ENCODE peak calls at places on chromosome 12, in six cellular contexts. One of them, this sample, is unnamed.

GRCh38 chr12:116104167-116104750 is 173.2 kb downstream of the MED13L start:
- DNase-seq in HFFc6: no peak
- DNase-seq in non-pigmented ciliary epithelial cell: no peak
- DNase-seq in ACHN: no peak
- DNase-seq in Right ventricle myocardium inferior: no peak
- DNase-seq in NCI-H2029: no peak
- DNase-seq in this sample: no peak

GRCh38 chr12:47954467-47955045 is 8.8 kb upstream of the TMEM106C start:
- DNase-seq in non-pigmented ciliary epithelial cell: no peak
- DNase-seq in HFFc6: peak; percentile 31
- DNase-seq in Right ventricle myocardium inferior: no peak
- DNase-seq in NCI-H2029: no peak
- DNase-seq in ACHN: no peak
- DNase-seq in this sample: peak; percentile 47

GRCh38 chr12:108175310-108175709 is 46.2 kb downstream of the WSCD2 start:
- DNase-seq in HFFc6: no peak
- DNase-seq in Right ventricle myocardium inferior: no peak
- DNase-seq in NCI-H2029: no peak
- DNase-seq in non-pigmented ciliary epithelial cell: no peak
- DNase-seq in ACHN: no peak
- DNase-seq in this sample: no peak

GRCh38 chr12:75998292-75999063 is 33.1 kb downstream of the PHLDA1 start:
- DNase-seq in NCI-H2029: no peak
- DNase-seq in HFFc6: no peak
- DNase-seq in Right ventricle myocardium inferior: no peak
- DNase-seq in non-pigmented ciliary epithelial cell: no peak
- DNase-seq in ACHN: no peak
- DNase-seq in this sample: peak; percentile 52

GRCh38 chr12:54082402-54082892 is 28.8 kb downstream of the HOXC4 start:
- DNase-seq in HFFc6: no peak
- DNase-seq in Right ventricle myocardium inferior: no peak
- DNase-seq in ACHN: peak; percentile 32
- DNase-seq in non-pigmented ciliary epithelial cell: no peak
- DNase-seq in NCI-H2029: no peak
- DNase-seq in this sample: no peak

GRCh38 chr12:57216014-57216891 is at the start of gene NXPH4:
- DNase-seq in NCI-H2029: peak; percentile 12
- DNase-seq in HFFc6: no peak
- DNase-seq in ACHN: peak; percentile 39
- DNase-seq in non-pigmented ciliary epithelial cell: no peak
- DNase-seq in Right ventricle myocardium inferior: no peak
- DNase-seq in this sample: peak; percentile 43

GRCh38 chr12:121805800-121806555 is 2.2 kb downstream of the SETD1B start:
- DNase-seq in Right ventricle myocardium inferior: no peak
- DNase-seq in ACHN: no peak
- DNase-seq in HFFc6: no peak
- DNase-seq in NCI-H2029: no peak
- DNase-seq in non-pigmented ciliary epithelial cell: no peak
- DNase-seq in this sample: no peak

GRCh38 chr12:104414581-104415305 is 42.0 kb upstream of the CHST11 start:
- DNase-seq in NCI-H2029: no peak
- DNase-seq in ACHN: no peak
- DNase-seq in Right ventricle myocardium inferior: no peak
- DNase-seq in HFFc6: no peak
- DNase-seq in non-pigmented ciliary epithelial cell: no peak
- DNase-seq in this sample: no peak

GRCh38 chr12:112122823-112123690 is 2.3 kb upstream of the TRAFD1 start:
- DNase-seq in ACHN: no peak
- DNase-seq in NCI-H2029: peak; percentile 10
- DNase-seq in HFFc6: peak; percentile 81
- DNase-seq in Right ventricle myocardium inferior: no peak
- DNase-seq in non-pigmented ciliary epithelial cell: peak; percentile 27
- DNase-seq in this sample: peak; percentile 92

GRCh38 chr12:120230326-120230973 is 29.5 kb upstream of the RPLP0 start:
- DNase-seq in non-pigmented ciliary epithelial cell: peak; percentile 94
- DNase-seq in NCI-H2029: peak; percentile 10
- DNase-seq in ACHN: peak; percentile 100
- DNase-seq in HFFc6: peak; percentile 93
- DNase-seq in Right ventricle myocardium inferior: peak; percentile 77
- DNase-seq in this sample: peak; percentile 98

GRCh38 chr12:3458041-3458440 is 33.0 kb upstream of the PRMT8 start:
- DNase-seq in Right ventricle myocardium inferior: no peak
- DNase-seq in NCI-H2029: no peak
- DNase-seq in HFFc6: no peak
- DNase-seq in non-pigmented ciliary epithelial cell: no peak
- DNase-seq in ACHN: peak; percentile 78
- DNase-seq in this sample: peak; percentile 6

GRCh38 chr12:97801471-97802045 is 339.0 kb downstream of the RMST start:
- DNase-seq in HFFc6: no peak
- DNase-seq in Right ventricle myocardium inferior: no peak
- DNase-seq in NCI-H2029: no peak
- DNase-seq in non-pigmented ciliary epithelial cell: no peak
- DNase-seq in ACHN: no peak
- DNase-seq in this sample: no peak

GRCh38 chr12:77594386-77594785 is 236.3 kb upstream of the NAV3 start:
- DNase-seq in Right ventricle myocardium inferior: no peak
- DNase-seq in non-pigmented ciliary epithelial cell: no peak
- DNase-seq in NCI-H2029: no peak
- DNase-seq in ACHN: no peak
- DNase-seq in HFFc6: peak; percentile 32
- DNase-seq in this sample: peak; percentile 2

GRCh38 chr12:132133952-132134652 is 10.0 kb downstream of the DDX51 start:
- DNase-seq in non-pigmented ciliary epithelial cell: no peak
- DNase-seq in Right ventricle myocardium inferior: no peak
- DNase-seq in NCI-H2029: peak; percentile 44
- DNase-seq in HFFc6: no peak
- DNase-seq in ACHN: no peak
- DNase-seq in this sample: no peak

GRCh38 chr12:56243731-56244181 is 13.9 kb downstream of the SLC39A5 start:
- DNase-seq in non-pigmented ciliary epithelial cell: no peak
- DNase-seq in Right ventricle myocardium inferior: no peak
- DNase-seq in HFFc6: no peak
- DNase-seq in NCI-H2029: no peak
- DNase-seq in ACHN: no peak
- DNase-seq in this sample: no peak